ENCODE peak calls at places on chromosomes 1 and 21, in five cellular contexts. H, P, G, F and K are unnamed samples.

GRCh38 chr1:107877092-107877491 is 87.9 kb downstream of the VAV3 start:
- DNase-seq in H (no peak), F (no peak), P (no peak), G (no peak), K (no peak)

GRCh38 chr1:34786521-34787325 is 5.7 kb downstream of the GJB3 start:
- DNase-seq in G (peak), H (peak), P (peak), F (peak), K (peak)

GRCh38 chr1:158054721-158055120 is 61.3 kb downstream of the KIRREL1 start:
- DNase-seq in G (no peak), H (no peak), P (no peak), F (no peak), K (no peak)

GRCh38 chr1:153313288-153313687 is 536 bp upstream of the PGLYRP3 start:
- DNase-seq in H (no peak), G (no peak), P (no peak), F (no peak), K (no peak)

GRCh38 chr1:69915347-69915746 is 290.0 kb downstream of the LRRC40 start:
- DNase-seq in P (no peak), F (no peak), H (no peak), G (no peak), K (no peak)

GRCh38 chr1:45521413-45522323 is at the start of gene PRDX1:
- DNase-seq in P (peak), H (peak), G (peak), F (peak), K (peak)

GRCh38 chr1:174964261-174964984 is 35.3 kb upstream of the CACYBP start:
- DNase-seq in H (no peak), P (peak), G (no peak), F (peak), K (no peak)

GRCh38 chr1:101003012-101003650 is 22.5 kb downstream of the DPH5 start:
- DNase-seq in H (no peak), G (no peak), F (no peak), P (no peak), K (no peak)

GRCh38 chr1:210437781-210438180 is 109.1 kb downstream of the HHAT start:
- DNase-seq in F (no peak), P (no peak), G (no peak), H (no peak), K (no peak)

GRCh38 chr1:173420330-173420806 is 56.8 kb upstream of the PRDX6 start:
- DNase-seq in F (peak), P (peak), G (peak), H (peak), K (peak)

GRCh38 chr1:204376919-204377799 is 17.4 kb upstream of the PLEKHA6 start:
- DNase-seq in G (peak), H (no peak), F (peak), P (no peak), K (no peak)

GRCh38 chr1:215523128-215523861 is 43.8 kb upstream of the KCTD3 start:
- DNase-seq in F (no peak), G (no peak), P (no peak), H (no peak), K (no peak)

GRCh38 chr1:116066868-116067563 is 44.2 kb upstream of the MAB21L3 start:
- DNase-seq in P (no peak), F (no peak), H (no peak), G (no peak), K (no peak)

GRCh38 chr1:53001128-53001527 is 60.9 kb upstream of the PODN start:
- DNase-seq in H (no peak), F (no peak), G (no peak), P (no peak), K (no peak)

GRCh38 chr1:40381268-40382109 is 8.0 kb downstream of the SMAP2 start:
- DNase-seq in G (peak), P (peak), F (no peak), H (no peak), K (no peak)

GRCh38 chr1:94235189-94236020 is 2.0 kb downstream of the ARHGAP29 start:
- DNase-seq in G (no peak), P (no peak), H (no peak), F (no peak), K (no peak)

GRCh38 chr1:15799928-15800835 is 7.3 kb downstream of the UQCRHL start:
- DNase-seq in H (peak), F (peak), G (peak), P (no peak), K (no peak)

GRCh38 chr1:208211901-208212843 is 32.0 kb downstream of the PLXNA2 start:
- DNase-seq in H (no peak), F (no peak), P (no peak), G (no peak), K (no peak)

GRCh38 chr21:26546698-26547097 is 26.4 kb downstream of the CYYR1 start:
- DNase-seq in H (peak), G (no peak), P (no peak), F (no peak), K (no peak)

GRCh38 chr1:230938924-230939368 is 39.7 kb downstream of the TTC13 start:
- DNase-seq in F (no peak), P (no peak), H (no peak), G (no peak), K (no peak)

GRCh38 chr21:42112857-42113256 is 41.7 kb downstream of the UMODL1 start:
- DNase-seq in F (no peak), H (no peak), G (no peak), P (no peak), K (no peak)

GRCh38 chr1:225467193-225468020 is 39.6 kb upstream of the LBR start:
- DNase-seq in F (no peak), H (peak), P (peak), G (peak), K (peak)

GRCh38 chr1:116020668-116021272 is 44.5 kb downstream of the SLC22A15 start:
- DNase-seq in F (peak), H (peak), P (peak), G (peak), K (peak)

GRCh38 chr1:25797939-25798338 is 2.1 kb upstream of the SELENON start:
- DNase-seq in G (peak), H (no peak), P (peak), F (peak), K (no peak)

GRCh38 chr21:34336245-34336644 is 27.6 kb upstream of the KCNE2 start:
- DNase-seq in P (no peak), F (no peak), G (no peak), H (no peak), K (no peak)

GRCh38 chr21:26982767-26983166 is 15.9 kb upstream of the ADAMTS5 start:
- DNase-seq in G (no peak), F (no peak), P (no peak), H (peak), K (no peak)

GRCh38 chr1:25487628-25488027 is 55.8 kb upstream of the LDLRAP1 start:
- DNase-seq in H (no peak), F (no peak), G (no peak), P (peak), K (no peak)

GRCh38 chr1:190597361-190597760 is 119.7 kb upstream of the BRINP3 start:
- DNase-seq in G (no peak), F (no peak), P (no peak), H (no peak), K (no peak)

GRCh38 chr1:155761746-155762400 is 73.0 kb downstream of the DAP3 start:
- DNase-seq in F (no peak), P (no peak), G (peak), H (no peak), K (no peak)

GRCh38 chr1:109482796-109483638 is 688 bp upstream of the ATXN7L2 start:
- DNase-seq in P (peak), G (peak), F (no peak), H (peak), K (peak)

GRCh38 chr1:17795836-17796645 is 40.9 kb downstream of the ACTL8 start:
- DNase-seq in H (no peak), P (peak), F (no peak), G (no peak), K (no peak)

GRCh38 chr1:223653015-223653414 is 12.5 kb downstream of the CAPN8 start:
- DNase-seq in F (no peak), H (no peak), P (no peak), G (no peak), K (no peak)

GRCh38 chr1:42736152-42736551 is 3.9 kb downstream of the CLDN19 start:
- DNase-seq in F (peak), G (peak), P (peak), H (no peak), K (no peak)
- TF ChIP-seq CTCF in F (no peak), G (peak), P (peak), H (no peak), K (no peak)

GRCh38 chr21:44846201-44846484 is 27.3 kb downstream of the PTTG1IP start:
- DNase-seq in G (no peak), H (no peak), P (no peak), F (no peak), K (no peak)
- TF ChIP-seq CTCF in G (no peak), H (peak), P (no peak), F (peak), K (peak)

GRCh38 chr1:6785318-6785712 is at the start of gene CAMTA1:
- DNase-seq in P (no peak), G (no peak), H (no peak), F (no peak), K (no peak)

GRCh38 chr1:6783221-6783620 is 2.0 kb upstream of the CAMTA1 start:
- DNase-seq in P (peak), F (no peak), G (no peak), H (no peak), K (no peak)

GRCh38 chr1:6783956-6784559 is 1.2 kb upstream of the CAMTA1 start:
- DNase-seq in G (no peak), H (no peak), P (peak), F (no peak), K (no peak)

GRCh38 chr1:6784560-6785317 is 515 bp upstream of the CAMTA1 start:
- DNase-seq in H (peak), G (peak), P (peak), F (peak), K (peak)

DNA sequence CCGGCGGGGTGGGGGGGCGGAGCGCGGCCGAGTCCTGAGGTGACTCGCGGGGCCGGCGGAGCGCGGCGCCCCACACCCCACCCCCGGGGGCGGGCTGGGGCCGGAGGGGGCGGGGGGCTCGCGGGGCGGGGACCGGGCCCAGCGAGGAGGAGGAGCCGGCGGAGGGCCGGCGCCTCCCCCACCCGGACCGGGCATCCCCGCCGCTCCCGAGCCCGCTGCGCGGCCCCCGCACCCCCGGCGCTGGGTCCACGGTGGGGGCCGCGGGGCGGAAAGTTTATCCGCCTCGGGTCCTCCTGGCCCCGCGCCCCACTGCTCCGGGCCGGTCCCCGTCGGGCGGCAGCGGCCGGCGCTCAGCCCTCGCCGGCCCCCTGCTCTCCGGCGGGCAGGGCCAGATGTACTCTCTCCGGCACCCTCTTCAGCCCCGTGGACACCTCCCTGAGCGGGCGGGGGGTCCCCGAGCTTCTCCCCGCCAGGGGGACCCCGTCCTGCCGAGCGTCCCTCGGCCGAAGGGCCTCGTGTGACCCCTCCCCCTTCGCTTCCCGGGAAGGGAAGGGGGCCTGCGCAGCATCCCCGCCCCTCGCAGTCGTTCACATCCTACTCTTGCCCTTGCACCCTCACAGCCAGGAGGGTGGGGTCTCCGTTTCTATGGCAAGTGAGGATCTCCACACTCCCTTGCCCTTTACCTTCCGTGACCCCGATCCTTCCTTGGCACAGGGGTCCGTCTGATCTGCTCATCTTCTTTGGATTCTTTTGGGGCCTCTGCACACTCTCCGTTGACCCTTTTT is 659 bp downstream of the CAMTA1 start:
- DNase-seq in H (peak), P (peak), F (peak), G (peak), K (peak)
- TF ChIP-seq CTCF in H (no peak), P (peak), F (no peak), G (no peak), K (no peak)

GRCh38 chr1:178345238-178345637 is 151.5 kb downstream of the CLEC20A start:
- DNase-seq in P (no peak), H (no peak), G (no peak), F (no peak), K (no peak)

GRCh38 chr1:178341218-178341956 is 155.4 kb downstream of the CLEC20A start:
- DNase-seq in G (no peak), H (no peak), P (no peak), F (peak), K (no peak)

GRCh38 chr1:178339834-178340233 is 156.9 kb downstream of the CLEC20A start:
- DNase-seq in H (no peak), F (no peak), G (no peak), P (no peak), K (no peak)

GRCh38 chr1:178345821-178346220 is 150.9 kb downstream of the CLEC20A start:
- DNase-seq in G (no peak), F (no peak), H (no peak), P (no peak), K (no peak)

DNA sequence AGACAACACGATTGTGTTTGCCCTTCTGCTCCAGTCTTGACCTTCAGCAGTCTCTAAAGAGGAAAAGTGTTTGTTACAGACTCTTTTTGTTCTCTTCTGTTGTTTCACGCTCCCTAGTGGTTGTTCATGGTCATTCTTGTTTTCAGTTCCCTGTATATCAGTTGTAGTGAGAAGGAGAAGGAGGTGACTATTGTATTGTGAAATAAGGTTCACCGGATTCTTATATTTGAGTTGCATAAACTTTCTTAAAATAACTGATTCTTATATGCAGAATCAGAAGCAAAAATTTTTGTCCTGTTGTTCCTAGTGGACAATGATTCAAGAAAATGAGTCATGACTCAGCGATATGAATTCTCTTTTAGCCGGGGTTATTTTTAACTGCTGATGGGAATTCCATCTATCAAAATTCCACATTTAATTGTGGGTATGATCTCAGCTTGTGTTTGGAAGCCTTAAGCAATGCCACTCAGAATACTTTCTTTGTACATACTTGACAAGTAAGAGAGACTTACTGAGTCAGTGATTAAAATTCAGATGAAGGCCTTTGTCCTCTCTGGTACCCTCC is 152.2 kb downstream of the CLEC20A start:
- DNase-seq in P (peak), H (no peak), F (peak), G (no peak), K (no peak)
- TF ChIP-seq CTCF in P (peak), H (peak), F (peak), G (peak), K (no peak)